ENCODE peak calls at places on chromosome 15, in five cellular contexts. I is GM04504; D is LoVo; G is activated CD4-positive, CD25-positive, alpha-beta regulatory T cell treated with anti-CD3 and anti-CD28 coated beads, Interleukin-2, amount 50 U/mL, for 72 hours; H is activated CD8-positive, alpha-beta memory T cell treated with anti-CD3 and anti-CD28 coated beads, Interleukin-2, amount 50 U/mL, for 4 hours. K is an unnamed sample.

GRCh38 chr15:78103406-78104118 is 11.2 kb downstream of the SH2D7 start:
- DNase-seq in H (peak; percentile 40), I (no peak), D (no peak), G (peak; percentile 44), K (no peak)

GRCh38 chr15:73983773-73984172 is 8.3 kb downstream of the STOML1 start:
- DNase-seq in D (no peak), I (no peak), G (no peak), H (no peak), K (no peak)

GRCh38 chr15:51681303-51681963 is at the start of gene SCG3:
- DNase-seq in G (peak; percentile 63), I (peak; percentile 24), D (no peak), H (peak; percentile 55), K (peak; percentile 84)

GRCh38 chr15:66734961-66735908 is 33.2 kb downstream of the SMAD6 start:
- DNase-seq in D (no peak), I (no peak), G (no peak), H (no peak), K (no peak)

GRCh38 chr15:39804026-39804425 is 21.4 kb upstream of the FSIP1 start:
- DNase-seq in I (no peak), D (no peak), H (no peak), G (no peak), K (no peak)

GRCh38 chr15:68383161-68384074 is 48.5 kb downstream of the ITGA11 start:
- DNase-seq in H (peak; percentile 28), D (peak; percentile 48), G (no peak), I (no peak), K (peak; percentile 61)

GRCh38 chr15:51200791-51201190 is 106.1 kb upstream of the TNFAIP8L3 start:
- DNase-seq in D (no peak), I (no peak), G (no peak), H (no peak), K (no peak)

GRCh38 chr15:27410986-27411385 is 440.0 kb downstream of the GABRG3 start:
- DNase-seq in D (no peak), I (no peak), G (no peak), H (no peak), K (no peak)

GRCh38 chr15:32784571-32784970 is 66.8 kb downstream of the GREM1 start:
- DNase-seq in I (no peak), H (no peak), D (no peak), G (no peak), K (no peak)

GRCh38 chr15:71448688-71449114 is 333.4 kb downstream of the THSD4 start:
- DNase-seq in D (peak; percentile 70), I (peak; percentile 42), H (no peak), G (no peak), K (peak; percentile 72)

GRCh38 chr15:41233367-41233771 is 2.3 kb downstream of the CHP1 start:
- DNase-seq in H (no peak), D (no peak), I (peak; percentile 37), G (no peak), K (no peak)

GRCh38 chr15:89543389-89543788 is 31.9 kb upstream of the TICRR start:
- DNase-seq in D (no peak), I (no peak), G (no peak), H (no peak), K (no peak)

GRCh38 chr15:57640935-57641682 is 49.4 kb downstream of the MYZAP start:
- DNase-seq in D (no peak), H (no peak), I (peak; percentile 12), G (no peak), K (peak; percentile 64)

GRCh38 chr15:88949734-88950400 is 36.7 kb upstream of the MFGE8 start:
- DNase-seq in D (no peak), I (no peak), H (no peak), G (no peak), K (no peak)

GRCh38 chr15:80036067-80036466 is 23.4 kb upstream of the ZFAND6 start:
- DNase-seq in I (no peak), H (no peak), G (no peak), D (no peak), K (no peak)

GRCh38 chr15:56099311-56099710 is 105.9 kb upstream of the NEDD4 start:
- DNase-seq in I (no peak), G (no peak), H (no peak), D (no peak), K (no peak)

GRCh38 chr15:75639191-75639708 is 774 bp downstream of the IMP3 start:
- DNase-seq in I (no peak), G (no peak), H (no peak), D (no peak), K (no peak)

GRCh38 chr15:95664435-95664834 is 666.1 kb upstream of the NR2F2 start:
- DNase-seq in G (no peak), D (no peak), H (no peak), I (no peak), K (no peak)

GRCh38 chr15:88255109-88255495 is 1.4 kb downstream of the NTRK3 start:
- DNase-seq in D (no peak), G (no peak), H (no peak), I (no peak), K (no peak)

GRCh38 chr15:92880796-92881569 is 19.1 kb upstream of the CHD2 start:
- DNase-seq in H (no peak), G (no peak), I (no peak), D (no peak), K (no peak)

GRCh38 chr15:57165992-57166391 is 210.3 kb upstream of the CGNL1 start:
- DNase-seq in G (no peak), I (no peak), H (no peak), D (no peak), K (peak; percentile 30)

GRCh38 chr15:36644156-36644896 is 64.9 kb downstream of the CDIN1 start:
- DNase-seq in H (no peak), D (no peak), I (no peak), G (no peak), K (no peak)

GRCh38 chr15:66947471-66947870 is 117.9 kb upstream of the SMAD3 start:
- DNase-seq in I (no peak), G (no peak), D (no peak), H (no peak), K (no peak)

K was measured in Calu3.